ENCODE peak calls at places on chromosomes 7 and 10, in eight cellular contexts. One of them, this sample, is unnamed.

GRCh38 chr7:90570373-90570959 is 25.7 kb upstream of the CDK14 start:
- DNase-seq in aorta: no peak
- DNase-seq in stimulated activated CD4-positive, alpha-beta T cell treated with anti-CD3 and anti-CD28 coated beads, Interleukin-1b, Interleukin-23, amount 100 ng/mL, for 48 hours: no peak
- DNase-seq in NCI-H460: no peak
- DNase-seq in germinal center: no peak
- DNase-seq in kidney: no peak
- DNase-seq in activated T-cell treated with anti-CD3 and anti-CD28 coated beads for 1 hour: no peak
- DNase-seq in smooth muscle cell of the brain vasculature: no peak
- DNase-seq in this sample: no peak

GRCh38 chr7:79876769-79877362 is 257.8 kb upstream of the GNAI1 start:
- DNase-seq in germinal center: no peak
- DNase-seq in activated T-cell treated with anti-CD3 and anti-CD28 coated beads for 1 hour: no peak
- DNase-seq in kidney: no peak
- DNase-seq in smooth muscle cell of the brain vasculature: peak; percentile 60
- DNase-seq in NCI-H460: no peak
- DNase-seq in aorta: no peak
- DNase-seq in stimulated activated CD4-positive, alpha-beta T cell treated with anti-CD3 and anti-CD28 coated beads, Interleukin-1b, Interleukin-23, amount 100 ng/mL, for 48 hours: no peak
- DNase-seq in this sample: no peak

GRCh38 chr10:104029528-104029875 is 56.2 kb downstream of the COL17A1 start:
- DNase-seq in stimulated activated CD4-positive, alpha-beta T cell treated with anti-CD3 and anti-CD28 coated beads, Interleukin-1b, Interleukin-23, amount 100 ng/mL, for 48 hours: no peak
- DNase-seq in kidney: no peak
- DNase-seq in germinal center: no peak
- DNase-seq in aorta: no peak
- DNase-seq in smooth muscle cell of the brain vasculature: no peak
- DNase-seq in NCI-H460: no peak
- DNase-seq in activated T-cell treated with anti-CD3 and anti-CD28 coated beads for 1 hour: no peak
- DNase-seq in this sample: peak; percentile 68

GRCh38 chr10:129993621-129994020 is 29.5 kb upstream of the EBF3 start:
- DNase-seq in activated T-cell treated with anti-CD3 and anti-CD28 coated beads for 1 hour: no peak
- DNase-seq in kidney: no peak
- DNase-seq in aorta: no peak
- DNase-seq in stimulated activated CD4-positive, alpha-beta T cell treated with anti-CD3 and anti-CD28 coated beads, Interleukin-1b, Interleukin-23, amount 100 ng/mL, for 48 hours: no peak
- DNase-seq in NCI-H460: no peak
- DNase-seq in germinal center: no peak
- DNase-seq in smooth muscle cell of the brain vasculature: no peak
- DNase-seq in this sample: no peak

GRCh38 chr7:8149222-8149621 is 112.7 kb downstream of the ICA1 start:
- DNase-seq in germinal center: no peak
- DNase-seq in NCI-H460: no peak
- DNase-seq in activated T-cell treated with anti-CD3 and anti-CD28 coated beads for 1 hour: no peak
- DNase-seq in aorta: no peak
- DNase-seq in smooth muscle cell of the brain vasculature: no peak
- DNase-seq in kidney: no peak
- DNase-seq in stimulated activated CD4-positive, alpha-beta T cell treated with anti-CD3 and anti-CD28 coated beads, Interleukin-1b, Interleukin-23, amount 100 ng/mL, for 48 hours: no peak
- DNase-seq in this sample: no peak

GRCh38 chr7:96236198-96237039 is 85.5 kb downstream of the SLC25A13 start:
- DNase-seq in stimulated activated CD4-positive, alpha-beta T cell treated with anti-CD3 and anti-CD28 coated beads, Interleukin-1b, Interleukin-23, amount 100 ng/mL, for 48 hours: no peak
- DNase-seq in germinal center: no peak
- DNase-seq in aorta: peak; percentile 71
- DNase-seq in activated T-cell treated with anti-CD3 and anti-CD28 coated beads for 1 hour: no peak
- DNase-seq in NCI-H460: no peak
- DNase-seq in smooth muscle cell of the brain vasculature: peak; percentile 71
- DNase-seq in kidney: no peak
- DNase-seq in this sample: no peak

GRCh38 chr10:65723525-65723924 is 1202.3 kb upstream of the LRRTM3 start:
- DNase-seq in germinal center: no peak
- DNase-seq in activated T-cell treated with anti-CD3 and anti-CD28 coated beads for 1 hour: no peak
- DNase-seq in NCI-H460: no peak
- DNase-seq in stimulated activated CD4-positive, alpha-beta T cell treated with anti-CD3 and anti-CD28 coated beads, Interleukin-1b, Interleukin-23, amount 100 ng/mL, for 48 hours: no peak
- DNase-seq in smooth muscle cell of the brain vasculature: no peak
- DNase-seq in kidney: no peak
- DNase-seq in aorta: no peak
- DNase-seq in this sample: no peak

GRCh38 chr7:69630292-69630691 is 32.0 kb downstream of the AUTS2 start:
- DNase-seq in germinal center: no peak
- DNase-seq in NCI-H460: peak; percentile 52
- DNase-seq in kidney: no peak
- DNase-seq in stimulated activated CD4-positive, alpha-beta T cell treated with anti-CD3 and anti-CD28 coated beads, Interleukin-1b, Interleukin-23, amount 100 ng/mL, for 48 hours: no peak
- DNase-seq in smooth muscle cell of the brain vasculature: peak; percentile 29
- DNase-seq in activated T-cell treated with anti-CD3 and anti-CD28 coated beads for 1 hour: no peak
- DNase-seq in aorta: no peak
- DNase-seq in this sample: no peak

GRCh38 chr7:131061818-131062217 is 265.9 kb upstream of the MKLN1 start:
- DNase-seq in stimulated activated CD4-positive, alpha-beta T cell treated with anti-CD3 and anti-CD28 coated beads, Interleukin-1b, Interleukin-23, amount 100 ng/mL, for 48 hours: no peak
- DNase-seq in NCI-H460: no peak
- DNase-seq in kidney: no peak
- DNase-seq in germinal center: no peak
- DNase-seq in smooth muscle cell of the brain vasculature: no peak
- DNase-seq in activated T-cell treated with anti-CD3 and anti-CD28 coated beads for 1 hour: no peak
- DNase-seq in aorta: no peak
- DNase-seq in this sample: no peak

GRCh38 chr10:87059401-87059800 is 35.2 kb downstream of the GLUD1 start:
- DNase-seq in germinal center: no peak
- DNase-seq in activated T-cell treated with anti-CD3 and anti-CD28 coated beads for 1 hour: no peak
- DNase-seq in NCI-H460: no peak
- DNase-seq in kidney: no peak
- DNase-seq in smooth muscle cell of the brain vasculature: no peak
- DNase-seq in aorta: no peak
- DNase-seq in stimulated activated CD4-positive, alpha-beta T cell treated with anti-CD3 and anti-CD28 coated beads, Interleukin-1b, Interleukin-23, amount 100 ng/mL, for 48 hours: no peak
- DNase-seq in this sample: no peak

GRCh38 chr10:75708060-75708459 is 276.6 kb downstream of the LRMDA start:
- DNase-seq in aorta: no peak
- DNase-seq in kidney: no peak
- DNase-seq in stimulated activated CD4-positive, alpha-beta T cell treated with anti-CD3 and anti-CD28 coated beads, Interleukin-1b, Interleukin-23, amount 100 ng/mL, for 48 hours: no peak
- DNase-seq in smooth muscle cell of the brain vasculature: no peak
- DNase-seq in NCI-H460: no peak
- DNase-seq in activated T-cell treated with anti-CD3 and anti-CD28 coated beads for 1 hour: no peak
- DNase-seq in germinal center: no peak
- DNase-seq in this sample: no peak

GRCh38 chr7:107693396-107693795 is 32.8 kb downstream of the SLC26A4 start:
- DNase-seq in aorta: no peak
- DNase-seq in NCI-H460: no peak
- DNase-seq in activated T-cell treated with anti-CD3 and anti-CD28 coated beads for 1 hour: no peak
- DNase-seq in smooth muscle cell of the brain vasculature: no peak
- DNase-seq in germinal center: no peak
- DNase-seq in kidney: no peak
- DNase-seq in stimulated activated CD4-positive, alpha-beta T cell treated with anti-CD3 and anti-CD28 coated beads, Interleukin-1b, Interleukin-23, amount 100 ng/mL, for 48 hours: no peak
- DNase-seq in this sample: no peak

GRCh38 chr7:87941138-87941537 is 7.1 kb downstream of the ADAM22 start:
- DNase-seq in germinal center: no peak
- DNase-seq in kidney: no peak
- DNase-seq in smooth muscle cell of the brain vasculature: no peak
- DNase-seq in aorta: no peak
- DNase-seq in NCI-H460: no peak
- DNase-seq in stimulated activated CD4-positive, alpha-beta T cell treated with anti-CD3 and anti-CD28 coated beads, Interleukin-1b, Interleukin-23, amount 100 ng/mL, for 48 hours: no peak
- DNase-seq in activated T-cell treated with anti-CD3 and anti-CD28 coated beads for 1 hour: no peak
- DNase-seq in this sample: no peak

GRCh38 chr7:112001089-112001826 is 204.9 kb downstream of the DOCK4 start:
- DNase-seq in NCI-H460: peak; percentile 70
- DNase-seq in stimulated activated CD4-positive, alpha-beta T cell treated with anti-CD3 and anti-CD28 coated beads, Interleukin-1b, Interleukin-23, amount 100 ng/mL, for 48 hours: no peak
- DNase-seq in kidney: no peak
- DNase-seq in germinal center: no peak
- DNase-seq in activated T-cell treated with anti-CD3 and anti-CD28 coated beads for 1 hour: no peak
- DNase-seq in aorta: no peak
- DNase-seq in smooth muscle cell of the brain vasculature: peak; percentile 20
- DNase-seq in this sample: no peak

GRCh38 chr7:92898798-92899197 is 62.4 kb upstream of the CDK6 start:
- DNase-seq in aorta: no peak
- DNase-seq in kidney: no peak
- DNase-seq in germinal center: no peak
- DNase-seq in NCI-H460: no peak
- DNase-seq in activated T-cell treated with anti-CD3 and anti-CD28 coated beads for 1 hour: no peak
- DNase-seq in stimulated activated CD4-positive, alpha-beta T cell treated with anti-CD3 and anti-CD28 coated beads, Interleukin-1b, Interleukin-23, amount 100 ng/mL, for 48 hours: no peak
- DNase-seq in smooth muscle cell of the brain vasculature: no peak
- DNase-seq in this sample: no peak

GRCh38 chr7:69342154-69342884 is 256.0 kb upstream of the AUTS2 start:
- DNase-seq in germinal center: no peak
- DNase-seq in NCI-H460: no peak
- DNase-seq in kidney: no peak
- DNase-seq in activated T-cell treated with anti-CD3 and anti-CD28 coated beads for 1 hour: no peak
- DNase-seq in stimulated activated CD4-positive, alpha-beta T cell treated with anti-CD3 and anti-CD28 coated beads, Interleukin-1b, Interleukin-23, amount 100 ng/mL, for 48 hours: no peak
- DNase-seq in aorta: no peak
- DNase-seq in smooth muscle cell of the brain vasculature: no peak
- DNase-seq in this sample: no peak

GRCh38 chr10:98446121-98446655 is 547 bp downstream of the HPS1 start:
- DNase-seq in smooth muscle cell of the brain vasculature: no peak
- DNase-seq in stimulated activated CD4-positive, alpha-beta T cell treated with anti-CD3 and anti-CD28 coated beads, Interleukin-1b, Interleukin-23, amount 100 ng/mL, for 48 hours: peak; percentile 25
- DNase-seq in aorta: no peak
- DNase-seq in NCI-H460: no peak
- DNase-seq in kidney: no peak
- DNase-seq in germinal center: peak; percentile 45
- DNase-seq in activated T-cell treated with anti-CD3 and anti-CD28 coated beads for 1 hour: peak; percentile 27
- DNase-seq in this sample: peak; percentile 66

GRCh38 chr7:55303220-55303619 is 61.9 kb upstream of the LANCL2 start:
- DNase-seq in activated T-cell treated with anti-CD3 and anti-CD28 coated beads for 1 hour: no peak
- DNase-seq in kidney: no peak
- DNase-seq in stimulated activated CD4-positive, alpha-beta T cell treated with anti-CD3 and anti-CD28 coated beads, Interleukin-1b, Interleukin-23, amount 100 ng/mL, for 48 hours: no peak
- DNase-seq in NCI-H460: no peak
- DNase-seq in germinal center: no peak
- DNase-seq in smooth muscle cell of the brain vasculature: no peak
- DNase-seq in aorta: no peak
- DNase-seq in this sample: no peak

GRCh38 chr7:137590686-137591255 is 247.2 kb upstream of the PTN start:
- DNase-seq in activated T-cell treated with anti-CD3 and anti-CD28 coated beads for 1 hour: no peak
- DNase-seq in stimulated activated CD4-positive, alpha-beta T cell treated with anti-CD3 and anti-CD28 coated beads, Interleukin-1b, Interleukin-23, amount 100 ng/mL, for 48 hours: no peak
- DNase-seq in NCI-H460: no peak
- DNase-seq in germinal center: no peak
- DNase-seq in smooth muscle cell of the brain vasculature: no peak
- DNase-seq in aorta: no peak
- DNase-seq in kidney: no peak
- DNase-seq in this sample: no peak

GRCh38 chr7:142796501-142797341 is 26.0 kb downstream of the PRSS2 start:
- DNase-seq in stimulated activated CD4-positive, alpha-beta T cell treated with anti-CD3 and anti-CD28 coated beads, Interleukin-1b, Interleukin-23, amount 100 ng/mL, for 48 hours: no peak
- DNase-seq in activated T-cell treated with anti-CD3 and anti-CD28 coated beads for 1 hour: no peak
- DNase-seq in aorta: no peak
- DNase-seq in smooth muscle cell of the brain vasculature: no peak
- DNase-seq in NCI-H460: no peak
- DNase-seq in germinal center: peak; percentile 33
- DNase-seq in kidney: peak; percentile 80
- DNase-seq in this sample: no peak

GRCh38 chr10:101237080-101237817 is 8.0 kb upstream of the LBX1 start:
- DNase-seq in NCI-H460: no peak
- DNase-seq in smooth muscle cell of the brain vasculature: no peak
- DNase-seq in germinal center: no peak
- DNase-seq in kidney: no peak
- DNase-seq in activated T-cell treated with anti-CD3 and anti-CD28 coated beads for 1 hour: no peak
- DNase-seq in stimulated activated CD4-positive, alpha-beta T cell treated with anti-CD3 and anti-CD28 coated beads, Interleukin-1b, Interleukin-23, amount 100 ng/mL, for 48 hours: no peak
- DNase-seq in aorta: no peak
- DNase-seq in this sample: no peak

GRCh38 chr7:44772440-44772839 is 23.8 kb downstream of the ZMIZ2 start:
- DNase-seq in smooth muscle cell of the brain vasculature: no peak
- DNase-seq in activated T-cell treated with anti-CD3 and anti-CD28 coated beads for 1 hour: no peak
- DNase-seq in NCI-H460: no peak
- DNase-seq in germinal center: no peak
- DNase-seq in stimulated activated CD4-positive, alpha-beta T cell treated with anti-CD3 and anti-CD28 coated beads, Interleukin-1b, Interleukin-23, amount 100 ng/mL, for 48 hours: no peak
- DNase-seq in aorta: no peak
- DNase-seq in kidney: no peak
- DNase-seq in this sample: no peak

GRCh38 chr10:118838364-118838763 is 83.6 kb upstream of the CACUL1 start:
- DNase-seq in NCI-H460: no peak
- DNase-seq in activated T-cell treated with anti-CD3 and anti-CD28 coated beads for 1 hour: no peak
- DNase-seq in germinal center: no peak
- DNase-seq in smooth muscle cell of the brain vasculature: no peak
- DNase-seq in kidney: no peak
- DNase-seq in stimulated activated CD4-positive, alpha-beta T cell treated with anti-CD3 and anti-CD28 coated beads, Interleukin-1b, Interleukin-23, amount 100 ng/mL, for 48 hours: no peak
- DNase-seq in aorta: no peak
- DNase-seq in this sample: no peak

GRCh38 chr10:87861566-87861952 is 1.8 kb downstream of the KLLN start:
- DNase-seq in smooth muscle cell of the brain vasculature: no peak
- DNase-seq in stimulated activated CD4-positive, alpha-beta T cell treated with anti-CD3 and anti-CD28 coated beads, Interleukin-1b, Interleukin-23, amount 100 ng/mL, for 48 hours: peak; percentile 14
- DNase-seq in kidney: peak; percentile 93
- DNase-seq in activated T-cell treated with anti-CD3 and anti-CD28 coated beads for 1 hour: no peak
- DNase-seq in germinal center: no peak
- DNase-seq in NCI-H460: peak; percentile 77
- DNase-seq in aorta: peak; percentile 89
- DNase-seq in this sample: peak; percentile 56

GRCh38 chr10:103476046-103476768 is 2.8 kb downstream of the CALHM3 start:
- DNase-seq in activated T-cell treated with anti-CD3 and anti-CD28 coated beads for 1 hour: no peak
- DNase-seq in kidney: no peak
- DNase-seq in aorta: peak; percentile 73
- DNase-seq in stimulated activated CD4-positive, alpha-beta T cell treated with anti-CD3 and anti-CD28 coated beads, Interleukin-1b, Interleukin-23, amount 100 ng/mL, for 48 hours: no peak
- DNase-seq in germinal center: no peak
- DNase-seq in NCI-H460: no peak
- DNase-seq in smooth muscle cell of the brain vasculature: no peak
- DNase-seq in this sample: no peak

GRCh38 chr10:50577681-50578350 is 45.9 kb downstream of the SGMS1 start:
- DNase-seq in activated T-cell treated with anti-CD3 and anti-CD28 coated beads for 1 hour: no peak
- DNase-seq in NCI-H460: no peak
- DNase-seq in smooth muscle cell of the brain vasculature: no peak
- DNase-seq in stimulated activated CD4-positive, alpha-beta T cell treated with anti-CD3 and anti-CD28 coated beads, Interleukin-1b, Interleukin-23, amount 100 ng/mL, for 48 hours: no peak
- DNase-seq in kidney: no peak
- DNase-seq in germinal center: no peak
- DNase-seq in aorta: no peak
- DNase-seq in this sample: no peak

GRCh38 chr10:22750131-22750530 is 35.8 kb upstream of the PIP4K2A start:
- DNase-seq in aorta: no peak
- DNase-seq in activated T-cell treated with anti-CD3 and anti-CD28 coated beads for 1 hour: no peak
- DNase-seq in germinal center: no peak
- DNase-seq in smooth muscle cell of the brain vasculature: no peak
- DNase-seq in NCI-H460: no peak
- DNase-seq in kidney: no peak
- DNase-seq in stimulated activated CD4-positive, alpha-beta T cell treated with anti-CD3 and anti-CD28 coated beads, Interleukin-1b, Interleukin-23, amount 100 ng/mL, for 48 hours: no peak
- DNase-seq in this sample: no peak

GRCh38 chr10:45672201-45673073 is at the start of gene ZFAND4:
- DNase-seq in germinal center: peak; percentile 99
- DNase-seq in NCI-H460: peak; percentile 97
- DNase-seq in aorta: peak; percentile 99
- DNase-seq in stimulated activated CD4-positive, alpha-beta T cell treated with anti-CD3 and anti-CD28 coated beads, Interleukin-1b, Interleukin-23, amount 100 ng/mL, for 48 hours: peak; percentile 95
- DNase-seq in kidney: peak; percentile 100
- DNase-seq in activated T-cell treated with anti-CD3 and anti-CD28 coated beads for 1 hour: peak; percentile 90
- DNase-seq in smooth muscle cell of the brain vasculature: peak; percentile 90
- DNase-seq in this sample: peak; percentile 77